ENCODE peak calls at places on chromosomes 13 and 19, in nine cellular contexts. O is stimulated activated CD4-positive, alpha-beta T cell treated with anti-CD3 and anti-CD28 coated beads, Interleukin-1b, Interleukin-23, amount 100 ng/mL, for 1 hour; D is SJSA1; F is PC-9; S is left cardiac atrium; Y is activated CD8-positive, alpha-beta memory T cell treated with anti-CD3 and anti-CD28 coated beads for 1 hour; G is IMR-90; K is germinal center; A is nucleus accumbens. W is an unnamed sample.

GRCh38 chr19:58543826-58544590 is at the start of gene TRIM28:
- DNase-seq in Y (peak; percentile 100), O (peak; percentile 100), A (no peak), S (peak; percentile 99), G (peak; percentile 99), D (peak; percentile 100), K (peak; percentile 100), F (peak; percentile 90), W (no peak)

GRCh38 chr19:43416951-43417623 is 2.4 kb downstream of the TEX101 start:
- DNase-seq in G (no peak), K (no peak), O (no peak), A (no peak), Y (no peak), D (no peak), F (no peak), S (no peak), W (no peak)

GRCh38 chr19:33906578-33907335 is 110.1 kb downstream of the KCTD15 start:
- DNase-seq in F (no peak), S (peak; percentile 35), G (peak; percentile 2), A (no peak), Y (no peak), K (no peak), D (no peak), O (no peak), W (no peak)

GRCh38 chr13:48369988-48370387 is 42.9 kb downstream of the LPAR6 start:
- DNase-seq in D (no peak), S (no peak), A (no peak), Y (no peak), F (no peak), G (no peak), O (no peak), K (no peak), W (no peak)

GRCh38 chr13:112742583-112742982 is 52.7 kb downstream of the ATP11A start:
- DNase-seq in G (no peak), D (no peak), S (no peak), F (no peak), A (no peak), O (no peak), Y (no peak), K (no peak), W (no peak)

GRCh38 chr19:44003461-44004134 is 841 bp downstream of the ZNF230 start:
- DNase-seq in O (no peak), A (no peak), S (no peak), F (no peak), Y (no peak), D (no peak), G (no peak), K (peak; percentile 22), W (no peak)

GRCh38 chr19:41373993-41374392 is 2.3 kb upstream of the TMEM91 start:
- DNase-seq in K (no peak), S (peak; percentile 86), A (peak; percentile 58), G (peak; percentile 92), Y (no peak), F (no peak), D (peak; percentile 48), O (no peak), W (peak; percentile 62)

GRCh38 chr13:42574011-42574410 is at the start of gene TNFSF11:
- DNase-seq in G (no peak), S (no peak), D (no peak), Y (no peak), F (no peak), O (no peak), A (no peak), K (peak; percentile 20), W (no peak)

GRCh38 chr13:61358599-61358998 is 57.0 kb downstream of the PCDH20 start:
- DNase-seq in K (no peak), G (no peak), S (no peak), D (no peak), F (no peak), Y (no peak), O (no peak), A (no peak), W (no peak)